ENCODE peak calls at places on chromosomes 11 and 22, in nine cellular contexts. E, U, G, K, W, L, B, T and Z are unnamed samples.

GRCh38 chr11:47907499-47907898 is 59.3 kb upstream of the NUP160 start:
- DNase-seq in G (no peak), U (no peak), K (no peak), L (no peak), E (no peak), T (peak), B (no peak), W (no peak), Z (no peak)

GRCh38 chr11:18322818-18323570 is 627 bp downstream of the GTF2H1 start:
- DNase-seq in T (no peak), K (no peak), U (peak), L (no peak), E (no peak), W (no peak), B (peak), G (no peak), Z (no peak)

GRCh38 chr11:32881286-32881685 is 11.3 kb upstream of the QSER1 start:
- DNase-seq in U (no peak), E (no peak), T (no peak), L (no peak), B (no peak), K (no peak), W (no peak), G (no peak), Z (no peak)

GRCh38 chr22:47112566-47112965 is 350.1 kb downstream of the TBC1D22A start:
- DNase-seq in T (no peak), B (no peak), L (no peak), E (no peak), W (no peak), U (no peak), G (no peak), K (no peak), Z (no peak)

GRCh38 chr11:75924966-75925784 is 110.2 kb downstream of the UVRAG start:
- DNase-seq in L (no peak), U (no peak), K (no peak), B (no peak), T (no peak), G (peak), W (no peak), E (no peak), Z (no peak)

GRCh38 chr11:120220747-120221037 is 9.9 kb downstream of the OAF start:
- DNase-seq in U (no peak), W (no peak), E (no peak), B (no peak), K (no peak), G (no peak), L (no peak), T (no peak), Z (no peak)

GRCh38 chr11:71298761-71299181 is 46.4 kb upstream of the SHANK2 start:
- DNase-seq in T (no peak), G (no peak), K (no peak), U (no peak), W (no peak), B (no peak), E (no peak), L (peak), Z (no peak)

GRCh38 chr22:36386351-36386899 is 1.3 kb downstream of the MYH9 start:
- DNase-seq in W (peak), K (no peak), E (no peak), U (no peak), B (peak), L (peak), G (no peak), T (no peak), Z (peak)

GRCh38 chr11:120561286-120561685 is 49.7 kb downstream of the GRIK4 start:
- DNase-seq in B (no peak), T (no peak), W (no peak), L (no peak), K (no peak), U (no peak), E (no peak), G (no peak), Z (no peak)

GRCh38 chr11:128200467-128200866 is 386.9 kb downstream of the ETS1 start:
- DNase-seq in E (no peak), G (no peak), U (no peak), B (no peak), W (no peak), K (no peak), L (no peak), T (no peak), Z (no peak)

DNA sequence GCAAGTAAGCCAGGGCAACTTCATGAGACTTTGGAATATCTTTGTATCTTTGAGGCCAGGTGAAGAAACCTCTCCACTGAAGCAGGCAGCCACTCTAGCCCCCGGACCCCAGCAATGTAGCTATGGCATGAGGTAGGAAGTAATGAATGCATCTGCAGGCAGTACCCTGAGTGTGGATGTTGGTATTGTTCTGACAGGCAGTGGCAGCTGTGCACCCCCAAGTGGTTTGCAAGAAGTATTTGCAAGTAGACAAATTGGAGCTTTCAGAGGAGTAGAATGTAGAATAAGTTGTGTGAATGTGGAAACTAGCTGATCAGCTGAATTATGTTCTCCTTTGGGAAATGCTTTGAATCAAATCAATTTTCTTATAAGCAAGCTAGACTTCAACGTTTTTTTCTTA is 194.4 kb upstream of the PGR start:
- DNase-seq in G (no peak), K (peak), L (no peak), B (peak), E (no peak), T (no peak), W (no peak), U (no peak), Z (no peak)
- TF ChIP-seq CTCF in G (no peak), K (no peak), L (no peak), B (no peak), E (no peak), T (peak), W (peak), U (no peak), Z (no peak)

GRCh38 chr22:37905534-37906363 is at the start of gene MICALL1:
- DNase-seq in W (peak), E (peak), G (peak), L (peak), U (peak), B (peak), T (peak), K (peak), Z (no peak)
- TF ChIP-seq CTCF in W (no peak), E (no peak), G (no peak), L (no peak), U (peak), B (peak), T (no peak), K (no peak), Z (peak)

DNA sequence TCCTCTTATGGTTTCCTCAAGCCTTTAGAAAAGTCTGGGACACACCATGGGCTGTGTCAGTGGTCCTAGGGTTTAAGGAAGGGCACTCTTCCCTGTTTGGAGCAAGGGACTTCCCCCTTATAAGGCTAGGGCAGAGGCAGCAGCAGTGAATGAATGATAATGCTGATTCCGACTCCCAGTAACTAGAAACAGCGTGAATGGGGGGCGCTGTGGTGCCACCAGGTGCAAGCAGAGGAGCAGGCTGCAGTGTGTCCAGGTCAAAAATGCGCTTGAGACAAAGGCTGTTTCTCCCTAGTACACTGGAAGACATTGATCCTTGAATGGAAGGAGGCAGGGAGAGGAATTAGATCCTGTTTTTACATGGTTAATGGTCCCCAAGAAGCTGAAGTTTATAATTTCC is 11.6 kb upstream of the RIC3 start:
- DNase-seq in T (no peak), L (no peak), B (no peak), G (no peak), U (no peak), K (peak), E (no peak), W (no peak), Z (no peak)
- TF ChIP-seq CTCF in T (no peak), L (no peak), B (no peak), G (no peak), U (no peak), K (no peak), E (no peak), W (no peak), Z (no peak)

GRCh38 chr11:97269527-97269926 is 879.7 kb downstream of the JRKL start:
- DNase-seq in E (no peak), K (no peak), U (no peak), W (no peak), T (peak), G (no peak), L (no peak), B (peak), Z (no peak)
- TF ChIP-seq CTCF in E (peak), K (peak), U (no peak), W (peak), T (peak), G (no peak), L (no peak), B (peak), Z (no peak)

GRCh38 chr22:44442856-44443595 is 55.0 kb downstream of the RTL6 start:
- DNase-seq in L (no peak), W (no peak), G (no peak), U (no peak), B (no peak), E (no peak), K (no peak), T (no peak), Z (peak)

GRCh38 chr22:44445731-44446130 is 52.3 kb downstream of the RTL6 start:
- DNase-seq in L (no peak), U (no peak), E (no peak), W (no peak), B (no peak), K (no peak), T (no peak), G (peak), Z (no peak)

GRCh38 chr22:44445307-44445680 is 52.7 kb downstream of the RTL6 start:
- DNase-seq in B (no peak), L (no peak), T (no peak), K (no peak), U (no peak), E (no peak), W (no peak), G (no peak), Z (no peak)

GRCh38 chr22:44443641-44444235 is 54.3 kb downstream of the RTL6 start:
- DNase-seq in T (no peak), K (no peak), L (no peak), B (no peak), E (no peak), W (no peak), G (no peak), U (no peak), Z (peak)

GRCh38 chr22:44444341-44445306 is 53.4 kb downstream of the RTL6 start:
- DNase-seq in U (no peak), G (no peak), T (peak), W (no peak), L (no peak), K (peak), E (no peak), B (no peak), Z (no peak)
- TF ChIP-seq CTCF in U (no peak), G (peak), T (peak), W (peak), L (no peak), K (peak), E (peak), B (no peak), Z (no peak)

DNA sequence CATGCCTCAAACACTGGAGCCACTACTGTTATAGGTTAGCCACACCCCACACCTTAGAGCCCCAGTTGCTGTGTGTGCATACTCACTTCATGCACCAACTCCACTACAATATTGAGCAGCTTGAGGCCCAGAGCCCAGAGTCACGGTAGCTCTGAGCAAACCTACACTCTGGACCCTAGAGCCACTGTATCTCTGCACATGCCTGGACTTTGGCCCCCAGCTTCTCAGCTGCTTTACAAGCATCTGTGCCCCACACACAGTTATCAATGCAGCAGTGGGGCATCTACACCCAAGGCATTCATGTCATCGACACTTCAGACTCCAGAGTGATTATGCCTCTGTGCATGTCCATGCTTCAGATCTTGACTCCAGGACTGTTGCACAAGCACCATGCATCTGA is 2.2 kb upstream of the OR5B12 start:
- DNase-seq in E (no peak), T (no peak), W (no peak), B (no peak), U (no peak), K (no peak), G (no peak), L (no peak), Z (no peak)
- TF ChIP-seq CTCF in E (no peak), T (no peak), W (no peak), B (no peak), U (no peak), K (no peak), G (no peak), L (no peak), Z (no peak)

GRCh38 chr22:22124374-22124773 is 120.2 kb upstream of the VPREB1 start:
- DNase-seq in G (no peak), L (no peak), K (no peak), T (no peak), B (no peak), W (no peak), U (no peak), E (no peak), Z (no peak)

GRCh38 chr22:22125028-22125578 is 119.5 kb upstream of the VPREB1 start:
- DNase-seq in T (no peak), K (no peak), L (no peak), W (no peak), B (no peak), U (no peak), E (no peak), G (no peak), Z (no peak)

GRCh38 chr22:22127100-22127499 is 117.5 kb upstream of the VPREB1 start:
- DNase-seq in B (no peak), T (no peak), W (no peak), E (no peak), K (no peak), U (no peak), L (no peak), G (no peak), Z (no peak)

GRCh38 chr22:22123960-22124278 is 120.7 kb upstream of the VPREB1 start:
- DNase-seq in T (no peak), W (no peak), E (no peak), G (no peak), B (no peak), K (no peak), L (no peak), U (no peak), Z (no peak)

GRCh38 chr22:22125579-22126468 is 118.8 kb upstream of the VPREB1 start:
- DNase-seq in T (no peak), L (no peak), E (no peak), K (no peak), B (no peak), G (no peak), W (no peak), U (no peak), Z (no peak)
- TF ChIP-seq CTCF in T (no peak), L (no peak), E (no peak), K (no peak), B (no peak), G (no peak), W (no peak), U (no peak), Z (no peak)

GRCh38 chr11:61173456-61173855 is 12.2 kb upstream of the VPS37C start:
- DNase-seq in G (no peak), E (peak), L (no peak), W (no peak), B (peak), U (no peak), T (peak), K (no peak), Z (no peak)
- TF ChIP-seq CTCF in G (no peak), E (peak), L (no peak), W (peak), B (peak), U (no peak), T (peak), K (no peak), Z (no peak)

DNA sequence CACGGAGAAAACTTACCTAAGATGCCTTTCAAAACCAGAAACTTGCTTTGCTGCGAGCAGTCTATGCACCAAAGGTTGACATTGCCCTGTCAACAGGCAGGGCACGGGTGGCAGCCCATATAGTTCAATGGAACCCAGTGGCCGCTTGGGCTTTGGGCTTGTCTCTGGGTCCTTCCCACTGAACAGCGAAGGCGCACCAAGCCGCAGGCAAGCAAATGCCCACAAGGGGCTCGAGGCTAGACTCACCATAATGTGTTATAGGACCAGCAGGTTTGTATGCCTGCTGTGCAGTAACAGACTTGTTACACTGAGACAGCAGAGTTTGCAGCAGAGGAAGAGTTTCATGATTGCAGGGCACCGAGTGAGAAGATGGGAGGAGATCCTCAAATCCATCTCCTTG is 20.3 kb downstream of the CLDN5 start:
- DNase-seq in W (no peak), B (no peak), U (no peak), T (no peak), E (no peak), K (peak), L (no peak), G (no peak), Z (no peak)
- TF ChIP-seq CTCF in W (no peak), B (no peak), U (no peak), T (peak), E (peak), K (no peak), L (no peak), G (no peak), Z (no peak)